ENCODE peak calls at places on chromosomes 4 and X, in ten cellular contexts. L, I, D, P, R, C, S, Y, J and A are unnamed samples.

GRCh38 chr4:6288342-6288741 is 18.7 kb downstream of the WFS1 start:
- DNase-seq in L (no peak), I (no peak), D (no peak), P (no peak), R (no peak), C (no peak), S (no peak), Y (no peak), J (no peak), A (no peak)

GRCh38 chr4:123398151-123398802 is 1.7 kb downstream of the SPRY1 start:
- DNase-seq in L (peak; percentile 38), I (peak; percentile 54), D (peak; percentile 58), P (peak; percentile 65), R (peak; percentile 61), C (peak; percentile 81), S (peak; percentile 58), Y (peak; percentile 55), J (peak; percentile 53), A (peak; percentile 76)

GRCh38 chr4:8044699-8045098 is 105.0 kb upstream of the AFAP1 start:
- DNase-seq in L (no peak), I (no peak), D (no peak), P (no peak), R (no peak), C (no peak), S (no peak), Y (no peak), J (no peak), A (peak; percentile 10)

GRCh38 chr4:15729910-15730533 is 27.2 kb downstream of the BST1 start:
- DNase-seq in L (peak; percentile 21), I (peak; percentile 29), D (peak; percentile 61), P (no peak), R (peak; percentile 33), C (no peak), S (peak; percentile 55), Y (peak; percentile 63), J (peak; percentile 59), A (peak; percentile 58)

GRCh38 chr4:36215627-36216026 is 28.7 kb downstream of the ARAP2 start:
- DNase-seq in L (no peak), I (no peak), D (no peak), P (no peak), R (no peak), C (no peak), S (no peak), Y (no peak), J (no peak), A (no peak)

GRCh38 chrX:55342533-55343501 is 78.1 kb upstream of the PAGE3 start:
- DNase-seq in L (no peak), I (no peak), D (peak; percentile 54), P (peak; percentile 7), R (peak; percentile 13), C (no peak), S (peak; percentile 68), Y (peak; percentile 43), J (peak; percentile 30), A (peak; percentile 33)

GRCh38 chrX:11064851-11065600 is 46.1 kb upstream of the HCCS start:
- DNase-seq in L (no peak), I (no peak), D (no peak), P (no peak), R (peak; percentile 19), C (no peak), S (no peak), Y (peak; percentile 48), J (no peak), A (no peak)

GRCh38 chrX:129577473-129577872 is 37.4 kb downstream of the OCRL start:
- DNase-seq in L (peak; percentile 21), I (no peak), D (no peak), P (no peak), R (peak; percentile 8), C (no peak), S (no peak), Y (peak; percentile 5), J (no peak), A (no peak)

GRCh38 chrX:120310861-120311631 is at the start of gene TMEM255A:
- DNase-seq in L (peak; percentile 45), I (peak; percentile 18), D (peak; percentile 18), P (peak; percentile 15), R (no peak), C (no peak), S (peak; percentile 13), Y (no peak), J (no peak), A (no peak)

GRCh38 chr4:151540728-151541437 is 131.9 kb downstream of the FHIP1A start:
- DNase-seq in L (peak; percentile 87), I (no peak), D (no peak), P (no peak), R (peak; percentile 77), C (no peak), S (no peak), Y (peak; percentile 95), J (no peak), A (peak; percentile 65)

GRCh38 chr4:180058731-180059215 is 2184.4 kb upstream of the TENM3 start:
- DNase-seq in L (no peak), I (peak; percentile 61), D (no peak), P (peak; percentile 11), R (peak; percentile 6), C (peak; percentile 60), S (no peak), Y (peak; percentile 3), J (no peak), A (peak; percentile 64)

GRCh38 chr4:119103263-119103662 is 32.4 kb upstream of the MYOZ2 start:
- DNase-seq in L (peak; percentile 41), I (no peak), D (no peak), P (no peak), R (peak; percentile 83), C (no peak), S (no peak), Y (peak; percentile 87), J (no peak), A (peak; percentile 11)

GRCh38 chr4:147607463-147607862 is 9.7 kb upstream of the TMEM184C start:
- DNase-seq in L (no peak), I (no peak), D (no peak), P (no peak), R (no peak), C (no peak), S (no peak), Y (no peak), J (no peak), A (no peak)

GRCh38 chr4:2932951-2933565 is 30.1 kb downstream of the NOP14 start:
- DNase-seq in L (no peak), I (no peak), D (no peak), P (peak; percentile 20), R (no peak), C (peak; percentile 58), S (no peak), Y (no peak), J (no peak), A (peak; percentile 41)

DNA sequence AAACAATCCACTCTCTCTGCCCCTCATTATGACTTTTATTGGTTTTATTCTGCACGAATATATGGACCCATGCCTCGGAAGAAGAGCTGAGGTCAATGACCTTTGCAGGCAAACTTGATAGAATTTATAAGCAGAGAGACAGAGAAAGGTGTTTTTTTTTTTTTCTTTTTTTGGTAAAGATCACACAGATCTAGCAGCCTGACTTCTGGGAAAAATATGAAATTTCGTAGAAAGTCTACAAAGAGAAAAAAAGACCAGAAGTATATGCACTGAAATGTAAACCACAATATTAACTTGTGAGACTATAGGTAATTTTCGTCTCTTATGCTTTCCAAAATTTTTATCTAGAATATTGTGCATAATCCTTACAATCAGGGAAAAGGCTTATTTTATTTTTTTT is 61.6 kb downstream of the LEF1 start:
- DNase-seq in L (no peak), I (no peak), D (no peak), P (no peak), R (no peak), C (no peak), S (no peak), Y (no peak), J (no peak), A (no peak)
- H3K27ac ChIP-seq in L (no peak overlapping the region), I (no peak overlapping the region), D (peak overlapping the region; percentile 80), P (no peak overlapping the region), R (no peak overlapping the region), C (no peak overlapping the region), S (peak overlapping the region; percentile 52), Y (no peak overlapping the region), J (peak overlapping the region; percentile 82), A (no peak overlapping the region)

GRCh38 chrX:39819921-39820849 is 277.6 kb downstream of the BCOR start:
- DNase-seq in L (no peak), I (no peak), D (no peak), P (no peak), R (no peak), C (no peak), S (no peak), Y (no peak), J (no peak), A (no peak)
- H3K27ac ChIP-seq in L (no peak overlapping the region), I (no peak overlapping the region), D (no peak overlapping the region), P (no peak overlapping the region), R (no peak overlapping the region), C (no peak overlapping the region), S (no peak overlapping the region), Y (no peak overlapping the region), J (no peak overlapping the region), A (no peak overlapping the region)

GRCh38 chr4:186033027-186033426 is 35.9 kb upstream of the TLR3 start:
- DNase-seq in L (no peak), I (no peak), D (no peak), P (no peak), R (no peak), C (no peak), S (no peak), Y (no peak), J (no peak), A (no peak)
- H3K27ac ChIP-seq in L (no peak overlapping the region), I (no peak overlapping the region), D (no peak overlapping the region), P (no peak overlapping the region), R (no peak overlapping the region), C (no peak overlapping the region), S (no peak overlapping the region), Y (no peak overlapping the region), J (no peak overlapping the region), A (no peak overlapping the region)

GRCh38 chr4:30943356-30943755 is 223.2 kb downstream of the PCDH7 start:
- DNase-seq in L (no peak), I (no peak), D (no peak), P (no peak), R (no peak), C (no peak), S (no peak), Y (no peak), J (no peak), A (no peak)

GRCh38 chr4:30948653-30949052 is 228.5 kb downstream of the PCDH7 start:
- DNase-seq in L (no peak), I (no peak), D (no peak), P (no peak), R (peak; percentile 52), C (no peak), S (no peak), Y (peak; percentile 57), J (no peak), A (no peak)

GRCh38 chr4:30946288-30946687 is 226.1 kb downstream of the PCDH7 start:
- DNase-seq in L (no peak), I (no peak), D (no peak), P (no peak), R (no peak), C (no peak), S (no peak), Y (no peak), J (no peak), A (no peak)

GRCh38 chr4:30941641-30942040 is 221.5 kb downstream of the PCDH7 start:
- DNase-seq in L (no peak), I (no peak), D (no peak), P (no peak), R (no peak), C (no peak), S (no peak), Y (no peak), J (no peak), A (peak; percentile 42)

DNA sequence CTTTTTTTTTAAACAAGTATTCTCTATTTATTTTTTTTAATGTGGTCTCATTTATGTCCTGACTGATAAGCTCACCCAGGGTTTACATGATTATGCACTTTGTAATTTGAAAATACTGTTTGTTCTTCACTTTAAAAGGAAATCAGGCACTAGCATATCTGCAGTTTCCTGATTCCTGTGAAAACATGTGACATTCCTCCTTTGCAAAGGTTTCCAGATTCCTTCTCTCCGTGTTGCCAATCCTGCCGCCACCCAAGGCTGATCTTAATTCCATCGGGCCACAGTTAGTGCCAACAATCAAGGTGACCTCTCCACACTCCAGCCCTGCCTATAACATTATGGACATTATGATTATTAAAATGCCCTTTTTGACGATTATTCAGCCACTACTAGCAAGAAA is 225.4 kb downstream of the PCDH7 start:
- DNase-seq in L (no peak), I (no peak), D (no peak), P (no peak), R (no peak), C (no peak), S (no peak), Y (no peak), J (no peak), A (peak; percentile 37)
- H3K27ac ChIP-seq in L (no peak overlapping the region), I (no peak overlapping the region), D (no peak overlapping the region), P (no peak overlapping the region), R (no peak overlapping the region), C (no peak overlapping the region), S (no peak overlapping the region), Y (no peak overlapping the region), J (no peak overlapping the region), A (no peak overlapping the region)